ENCODE peak calls at places on chromosomes 3 and 15, in ten cellular contexts. One of them, this sample, is unnamed.

GRCh38 chr3:101069796-101070195 is 76.6 kb upstream of the ABI3BP start:
- DNase-seq in GM23248: no peak
- DNase-seq in BE2C: no peak
- DNase-seq in ovary: no peak
- DNase-seq in GM23338: no peak
- DNase-seq in foreskin fibroblast: peak
- DNase-seq in heart right ventricle: no peak
- DNase-seq in epithelial cell of esophagus: no peak
- DNase-seq in AG04450: no peak
- DNase-seq in cardiac muscle cell: no peak
- DNase-seq in this sample: no peak

GRCh38 chr3:142929109-142929508 is 34.4 kb downstream of the PAQR9 start:
- DNase-seq in GM23248: peak
- DNase-seq in cardiac muscle cell: peak
- DNase-seq in foreskin fibroblast: peak
- DNase-seq in heart right ventricle: peak
- DNase-seq in AG04450: no peak
- DNase-seq in GM23338: peak
- DNase-seq in BE2C: peak
- DNase-seq in epithelial cell of esophagus: peak
- DNase-seq in ovary: no peak
- DNase-seq in this sample: no peak

GRCh38 chr15:82158811-82159210 is 103.7 kb downstream of the EFL1 start:
- DNase-seq in foreskin fibroblast: no peak
- DNase-seq in epithelial cell of esophagus: no peak
- DNase-seq in ovary: no peak
- DNase-seq in BE2C: peak
- DNase-seq in cardiac muscle cell: no peak
- DNase-seq in GM23338: no peak
- DNase-seq in heart right ventricle: peak
- DNase-seq in GM23248: no peak
- DNase-seq in AG04450: no peak
- DNase-seq in this sample: no peak

GRCh38 chr3:194884649-194885315 is 199.1 kb downstream of the FAM43A start:
- DNase-seq in ovary: no peak
- DNase-seq in BE2C: no peak
- DNase-seq in heart right ventricle: no peak
- DNase-seq in cardiac muscle cell: peak
- DNase-seq in epithelial cell of esophagus: no peak
- DNase-seq in GM23338: no peak
- DNase-seq in foreskin fibroblast: no peak
- DNase-seq in GM23248: no peak
- DNase-seq in AG04450: no peak
- DNase-seq in this sample: no peak

GRCh38 chr3:126202281-126203079 is 22.1 kb upstream of the ALDH1L1 start:
- DNase-seq in GM23338: no peak
- DNase-seq in GM23248: no peak
- DNase-seq in foreskin fibroblast: no peak
- DNase-seq in ovary: no peak
- DNase-seq in heart right ventricle: no peak
- DNase-seq in BE2C: no peak
- DNase-seq in epithelial cell of esophagus: no peak
- DNase-seq in AG04450: no peak
- DNase-seq in cardiac muscle cell: no peak
- DNase-seq in this sample: no peak

GRCh38 chr15:77659350-77660321 is 26.9 kb upstream of the LINGO1 start:
- DNase-seq in ovary: peak
- DNase-seq in GM23248: peak
- DNase-seq in foreskin fibroblast: peak
- DNase-seq in GM23338: peak
- DNase-seq in epithelial cell of esophagus: peak
- DNase-seq in BE2C: peak
- DNase-seq in heart right ventricle: peak
- DNase-seq in cardiac muscle cell: peak
- DNase-seq in AG04450: no peak
- DNase-seq in this sample: no peak

GRCh38 chr3:116135462-116135861 is 309.8 kb downstream of the LSAMP start:
- DNase-seq in heart right ventricle: peak
- DNase-seq in cardiac muscle cell: peak
- DNase-seq in foreskin fibroblast: peak
- DNase-seq in BE2C: peak
- DNase-seq in epithelial cell of esophagus: no peak
- DNase-seq in ovary: no peak
- DNase-seq in AG04450: no peak
- DNase-seq in GM23338: no peak
- DNase-seq in GM23248: peak
- DNase-seq in this sample: no peak

GRCh38 chr3:44885618-44886017 is 11.2 kb downstream of the TGM4 start:
- DNase-seq in epithelial cell of esophagus: peak
- DNase-seq in heart right ventricle: no peak
- DNase-seq in foreskin fibroblast: peak
- DNase-seq in AG04450: peak
- DNase-seq in ovary: no peak
- DNase-seq in GM23248: peak
- DNase-seq in GM23338: no peak
- DNase-seq in cardiac muscle cell: peak
- DNase-seq in BE2C: peak
- DNase-seq in this sample: no peak

GRCh38 chr3:58462829-58463180 is 29.1 kb upstream of the KCTD6 start:
- DNase-seq in epithelial cell of esophagus: no peak
- DNase-seq in GM23338: peak
- DNase-seq in ovary: no peak
- DNase-seq in foreskin fibroblast: no peak
- DNase-seq in BE2C: no peak
- DNase-seq in GM23248: no peak
- DNase-seq in AG04450: no peak
- DNase-seq in heart right ventricle: no peak
- DNase-seq in cardiac muscle cell: no peak
- DNase-seq in this sample: no peak

GRCh38 chr3:68972358-68972979 is 40.1 kb upstream of the TAFA4 start:
- DNase-seq in BE2C: peak
- DNase-seq in GM23248: peak
- DNase-seq in cardiac muscle cell: peak
- DNase-seq in foreskin fibroblast: peak
- DNase-seq in GM23338: peak
- DNase-seq in epithelial cell of esophagus: peak
- DNase-seq in AG04450: no peak
- DNase-seq in ovary: peak
- DNase-seq in heart right ventricle: peak
- DNase-seq in this sample: peak

GRCh38 chr3:1855836-1856235 is 242.8 kb upstream of the CNTN4 start:
- DNase-seq in AG04450: no peak
- DNase-seq in GM23248: no peak
- DNase-seq in ovary: no peak
- DNase-seq in epithelial cell of esophagus: no peak
- DNase-seq in BE2C: no peak
- DNase-seq in heart right ventricle: no peak
- DNase-seq in foreskin fibroblast: no peak
- DNase-seq in cardiac muscle cell: no peak
- DNase-seq in GM23338: no peak
- DNase-seq in this sample: no peak

DNA sequence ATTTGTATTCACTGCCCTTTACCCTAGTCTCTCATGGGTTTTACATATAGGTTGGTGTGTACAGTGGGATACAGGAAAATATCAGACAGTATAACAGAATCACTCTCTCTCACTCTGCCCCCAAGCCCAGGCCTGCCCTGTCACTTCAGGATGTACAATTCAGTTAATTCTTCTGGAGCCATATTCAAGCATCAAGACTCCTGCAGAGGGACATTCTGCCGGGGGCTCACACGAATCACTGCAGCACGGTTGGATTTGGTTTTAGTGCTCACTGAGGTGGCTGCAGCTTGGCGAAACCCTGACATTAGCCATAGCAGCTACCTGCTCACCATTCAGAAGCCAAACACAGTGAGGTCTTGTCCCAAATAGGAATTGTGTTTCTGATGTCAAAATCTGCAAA is 83.0 kb downstream of the CHSY1 start:
- DNase-seq in GM23338: no peak
- DNase-seq in heart right ventricle: no peak
- DNase-seq in GM23248: no peak
- DNase-seq in ovary: no peak
- DNase-seq in BE2C: no peak
- DNase-seq in cardiac muscle cell: no peak
- DNase-seq in AG04450: no peak
- DNase-seq in foreskin fibroblast: no peak
- DNase-seq in epithelial cell of esophagus: no peak
- DNase-seq in this sample: no peak
- H3K4me3 ChIP-seq in GM23338: no peak
- H3K4me3 ChIP-seq in heart right ventricle: no peak
- H3K4me3 ChIP-seq in GM23248: no peak
- H3K4me3 ChIP-seq in ovary: no peak
- H3K4me3 ChIP-seq in BE2C: no peak
- H3K4me3 ChIP-seq in cardiac muscle cell: no peak
- H3K4me3 ChIP-seq in AG04450: no peak
- H3K4me3 ChIP-seq in foreskin fibroblast: no peak
- H3K4me3 ChIP-seq in epithelial cell of esophagus: no peak
- H3K4me3 ChIP-seq in this sample: no peak

GRCh38 chr15:74127954-74128784 is 2.2 kb upstream of the ISLR2 start:
- DNase-seq in GM23338: peak
- DNase-seq in ovary: peak
- DNase-seq in GM23248: peak
- DNase-seq in foreskin fibroblast: peak
- DNase-seq in AG04450: no peak
- DNase-seq in epithelial cell of esophagus: no peak
- DNase-seq in cardiac muscle cell: no peak
- DNase-seq in heart right ventricle: peak
- DNase-seq in BE2C: peak
- DNase-seq in this sample: no peak

GRCh38 chr15:74130849-74131617 is 647 bp downstream of the ISLR2 start:
- DNase-seq in heart right ventricle: no peak
- DNase-seq in epithelial cell of esophagus: no peak
- DNase-seq in GM23338: peak
- DNase-seq in ovary: no peak
- DNase-seq in foreskin fibroblast: no peak
- DNase-seq in AG04450: no peak
- DNase-seq in GM23248: no peak
- DNase-seq in BE2C: no peak
- DNase-seq in cardiac muscle cell: no peak
- DNase-seq in this sample: no peak

GRCh38 chr15:74130089-74130848 is at the start of gene ISLR2:
- DNase-seq in BE2C: peak
- DNase-seq in AG04450: no peak
- DNase-seq in heart right ventricle: no peak
- DNase-seq in epithelial cell of esophagus: no peak
- DNase-seq in cardiac muscle cell: peak
- DNase-seq in ovary: peak
- DNase-seq in foreskin fibroblast: peak
- DNase-seq in GM23338: peak
- DNase-seq in GM23248: peak
- DNase-seq in this sample: no peak

GRCh38 chr15:74128785-74129350 is 1.5 kb upstream of the ISLR2 start:
- DNase-seq in ovary: peak
- DNase-seq in cardiac muscle cell: no peak
- DNase-seq in epithelial cell of esophagus: no peak
- DNase-seq in heart right ventricle: no peak
- DNase-seq in GM23338: peak
- DNase-seq in GM23248: no peak
- DNase-seq in AG04450: no peak
- DNase-seq in foreskin fibroblast: no peak
- DNase-seq in BE2C: no peak
- DNase-seq in this sample: no peak

GRCh38 chr15:74129411-74130088 is 836 bp upstream of the ISLR2 start:
- DNase-seq in foreskin fibroblast: peak
- DNase-seq in AG04450: no peak
- DNase-seq in GM23248: peak
- DNase-seq in cardiac muscle cell: no peak
- DNase-seq in ovary: no peak
- DNase-seq in heart right ventricle: no peak
- DNase-seq in epithelial cell of esophagus: no peak
- DNase-seq in BE2C: no peak
- DNase-seq in GM23338: peak
- DNase-seq in this sample: no peak
- H3K4me3 ChIP-seq in foreskin fibroblast: no peak
- H3K4me3 ChIP-seq in AG04450: no peak
- H3K4me3 ChIP-seq in GM23248: peak
- H3K4me3 ChIP-seq in cardiac muscle cell: no peak
- H3K4me3 ChIP-seq in ovary: no peak
- H3K4me3 ChIP-seq in heart right ventricle: peak
- H3K4me3 ChIP-seq in epithelial cell of esophagus: no peak
- H3K4me3 ChIP-seq in BE2C: no peak
- H3K4me3 ChIP-seq in GM23338: peak
- H3K4me3 ChIP-seq in this sample: no peak

GRCh38 chr3:155417119-155417517 is 123.6 kb upstream of the STRIT1 start:
- DNase-seq in ovary: no peak
- DNase-seq in cardiac muscle cell: no peak
- DNase-seq in AG04450: no peak
- DNase-seq in GM23338: no peak
- DNase-seq in GM23248: no peak
- DNase-seq in heart right ventricle: no peak
- DNase-seq in foreskin fibroblast: no peak
- DNase-seq in BE2C: no peak
- DNase-seq in epithelial cell of esophagus: no peak
- DNase-seq in this sample: no peak
- H3K4me3 ChIP-seq in ovary: no peak
- H3K4me3 ChIP-seq in cardiac muscle cell: no peak
- H3K4me3 ChIP-seq in AG04450: no peak
- H3K4me3 ChIP-seq in GM23338: no peak
- H3K4me3 ChIP-seq in GM23248: no peak
- H3K4me3 ChIP-seq in heart right ventricle: no peak
- H3K4me3 ChIP-seq in foreskin fibroblast: no peak
- H3K4me3 ChIP-seq in BE2C: no peak
- H3K4me3 ChIP-seq in epithelial cell of esophagus: no peak
- H3K4me3 ChIP-seq in this sample: no peak

GRCh38 chr3:50674349-50675178 is at the start of gene DOCK3:
- DNase-seq in foreskin fibroblast: peak
- DNase-seq in epithelial cell of esophagus: peak
- DNase-seq in heart right ventricle: peak
- DNase-seq in BE2C: peak
- DNase-seq in cardiac muscle cell: peak
- DNase-seq in AG04450: no peak
- DNase-seq in GM23338: peak
- DNase-seq in ovary: peak
- DNase-seq in GM23248: peak
- DNase-seq in this sample: peak

GRCh38 chr3:50675179-50676030 is 678 bp downstream of the DOCK3 start:
- DNase-seq in heart right ventricle: peak
- DNase-seq in ovary: peak
- DNase-seq in cardiac muscle cell: no peak
- DNase-seq in epithelial cell of esophagus: no peak
- DNase-seq in GM23338: peak
- DNase-seq in GM23248: peak
- DNase-seq in AG04450: no peak
- DNase-seq in BE2C: peak
- DNase-seq in foreskin fibroblast: peak
- DNase-seq in this sample: peak

GRCh38 chr3:50672656-50673055 is 2.1 kb upstream of the DOCK3 start:
- DNase-seq in GM23248: no peak
- DNase-seq in epithelial cell of esophagus: no peak
- DNase-seq in AG04450: no peak
- DNase-seq in heart right ventricle: no peak
- DNase-seq in ovary: no peak
- DNase-seq in foreskin fibroblast: no peak
- DNase-seq in GM23338: no peak
- DNase-seq in BE2C: no peak
- DNase-seq in cardiac muscle cell: no peak
- DNase-seq in this sample: no peak

GRCh38 chr3:50673937-50674336 is 790 bp upstream of the DOCK3 start:
- DNase-seq in cardiac muscle cell: no peak
- DNase-seq in AG04450: no peak
- DNase-seq in foreskin fibroblast: no peak
- DNase-seq in BE2C: no peak
- DNase-seq in GM23248: no peak
- DNase-seq in heart right ventricle: no peak
- DNase-seq in ovary: no peak
- DNase-seq in GM23338: peak
- DNase-seq in epithelial cell of esophagus: no peak
- DNase-seq in this sample: no peak

GRCh38 chr3:50676031-50676705 is 1.4 kb downstream of the DOCK3 start:
- DNase-seq in cardiac muscle cell: no peak
- DNase-seq in foreskin fibroblast: no peak
- DNase-seq in epithelial cell of esophagus: no peak
- DNase-seq in AG04450: no peak
- DNase-seq in heart right ventricle: no peak
- DNase-seq in BE2C: no peak
- DNase-seq in ovary: no peak
- DNase-seq in GM23338: peak
- DNase-seq in GM23248: no peak
- DNase-seq in this sample: no peak
- H3K4me3 ChIP-seq in cardiac muscle cell: no peak
- H3K4me3 ChIP-seq in foreskin fibroblast: no peak
- H3K4me3 ChIP-seq in epithelial cell of esophagus: no peak
- H3K4me3 ChIP-seq in AG04450: no peak
- H3K4me3 ChIP-seq in heart right ventricle: no peak
- H3K4me3 ChIP-seq in BE2C: no peak
- H3K4me3 ChIP-seq in ovary: no peak
- H3K4me3 ChIP-seq in GM23338: peak
- H3K4me3 ChIP-seq in GM23248: no peak
- H3K4me3 ChIP-seq in this sample: no peak

This sample was measured in CD8-positive, alpha-beta T cell.